ENCODE peak calls at places on chromosome 16, in five cellular contexts. M is stomach, Q is hepatocyte, O is A673, B is thoracic aorta. S is an unnamed sample.

GRCh38 chr16:70437017-70437581 is 1.8 kb downstream of the ST3GAL2 start:
- DNase-seq in M (no peak), Q (peak; percentile 72), O (peak; percentile 75), B (no peak), S (peak; percentile 58)

GRCh38 chr16:50731130-50731988 is 10.5 kb upstream of the CYLD start:
- DNase-seq in M (no peak), Q (no peak), O (no peak), B (no peak), S (no peak)

GRCh38 chr16:23670137-23670776 is 8.4 kb upstream of the PLK1 start:
- DNase-seq in M (no peak), Q (no peak), O (no peak), B (no peak), S (no peak)

GRCh38 chr16:69150146-69150865 is 17.9 kb downstream of the UTP4 start:
- DNase-seq in M (peak; percentile 53), Q (peak; percentile 90), O (peak; percentile 86), B (peak; percentile 17), S (peak; percentile 63)

GRCh38 chr16:83704656-83705055 is 103.1 kb upstream of the HSBP1 start:
- DNase-seq in M (no peak), Q (no peak), O (no peak), B (no peak), S (no peak)

GRCh38 chr16:50521246-50521900 is 26.8 kb upstream of the NKD1 start:
- DNase-seq in M (peak; percentile 5), Q (no peak), O (no peak), B (no peak), S (no peak)

GRCh38 chr16:57282510-57283213 is 1.8 kb downstream of the PLLP start:
- DNase-seq in M (no peak), Q (no peak), O (no peak), B (no peak), S (no peak)

GRCh38 chr16:69311533-69312388 is 611 bp downstream of the VPS4A start:
- DNase-seq in M (peak; percentile 40), Q (peak; percentile 63), O (peak; percentile 51), B (no peak), S (peak; percentile 73)

GRCh38 chr16:81136331-81137011 is 40.3 kb upstream of the GCSH start:
- DNase-seq in M (no peak), Q (no peak), O (peak; percentile 71), B (no peak), S (no peak)

GRCh38 chr16:27232061-27232841 is 28.9 kb downstream of the KDM8 start:
- DNase-seq in M (no peak), Q (no peak), O (no peak), B (no peak), S (no peak)

GRCh38 chr16:9016824-9017223 is 53.1 kb upstream of the USP7 start:
- DNase-seq in M (no peak), Q (no peak), O (no peak), B (no peak), S (no peak)

GRCh38 chr16:66367968-66368891 is 1.7 kb downstream of the CDH5 start:
- DNase-seq in M (no peak), Q (no peak), O (no peak), B (no peak), S (no peak)

GRCh38 chr16:87966685-87967185 is 15.5 kb downstream of the BANP start:
- DNase-seq in M (peak; percentile 68), Q (peak; percentile 52), O (no peak), B (no peak), S (no peak)

GRCh38 chr16:31253642-31254045 is 6.1 kb upstream of the ITGAM start:
- DNase-seq in M (peak; percentile 27), Q (peak; percentile 38), O (no peak), B (peak; percentile 5), S (peak; percentile 19)

DNA sequence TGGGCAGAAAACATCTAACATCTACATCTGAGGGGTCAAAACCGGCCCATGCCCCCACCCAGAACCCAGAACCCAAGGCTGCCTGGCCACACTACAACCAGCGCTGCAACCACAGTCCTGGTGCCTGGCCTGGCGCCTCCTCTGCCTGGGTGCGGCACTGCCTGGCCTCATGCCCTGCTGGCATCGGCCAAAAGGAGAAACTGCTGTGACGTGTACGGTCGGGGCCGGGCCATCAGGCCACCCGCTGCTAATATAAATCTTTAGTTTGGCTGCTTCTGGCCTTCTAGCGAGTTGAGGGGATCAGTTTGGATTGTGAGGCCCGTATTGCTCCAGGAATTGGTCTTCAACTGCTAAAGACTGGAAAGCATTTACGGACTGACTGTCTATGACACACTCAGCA is 22.8 kb downstream of the TMEM204 start:
- DNase-seq in M (peak; percentile 66), Q (no peak), O (no peak), B (no peak), S (no peak)
- TF ChIP-seq CTCF in M (no peak), Q (no peak), O (no peak), B (peak; percentile 12), S (no peak)

GRCh38 chr16:3408561-3409197 is 7.7 kb downstream of the ZNF174 start:
- DNase-seq in M (no peak), Q (no peak), O (no peak), B (no peak), S (no peak)
- H3K9me3 ChIP-seq in M (peaks cover 100% of the 10 kb centered on the region), Q (peaks cover 60% of the 10 kb centered on the region), O (peaks cover 89% of the 10 kb centered on the region), B (peaks cover 71% of the 10 kb centered on the region), S (peaks cover 23% of the 10 kb centered on the region)

GRCh38 chr16:85304337-85304736 is 192.1 kb upstream of the CIBAR2 start:
- DNase-seq in M (no peak), Q (no peak), O (no peak), B (no peak), S (no peak)
- TF ChIP-seq CTCF in M (no peak), Q (no peak), O (no peak), B (no peak), S (no peak)

DNA sequence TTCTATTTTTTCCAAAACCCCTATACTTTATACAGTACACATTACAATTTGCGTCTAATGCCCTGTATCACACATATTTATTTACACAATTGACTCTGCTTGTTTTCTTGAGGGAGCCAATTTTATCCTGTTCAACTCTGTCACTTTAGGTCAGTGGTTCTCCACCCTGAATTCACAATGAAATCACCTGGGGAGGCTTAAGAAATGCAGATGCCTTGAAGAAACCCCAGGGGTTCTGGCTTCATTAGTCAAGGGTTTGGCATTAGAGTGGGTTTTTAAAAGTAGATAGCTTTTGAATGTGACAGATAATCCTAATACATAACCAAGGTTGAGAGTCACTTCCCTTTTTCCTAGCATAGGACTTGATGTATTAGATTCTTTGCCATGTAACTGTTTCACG is 398.6 kb upstream of the ERCC4 start:
- DNase-seq in M (no peak), Q (no peak), O (no peak), B (no peak), S (no peak)
- H3K9me3 ChIP-seq in M (no peaks in the 10 kb centered on the region), Q (no peaks in the 10 kb centered on the region), O (no peaks in the 10 kb centered on the region), B (no peaks in the 10 kb centered on the region), S (no peaks in the 10 kb centered on the region)

GRCh38 chr16:54817432-54817831 is 113.2 kb upstream of the IRX5 start:
- DNase-seq in M (peak; percentile 40), Q (no peak), O (peak; percentile 27), B (no peak), S (peak; percentile 35)
- TF ChIP-seq CTCF in M (peak; percentile 53), Q (peak; percentile 22), O (peak; percentile 42), B (no peak), S (peak; percentile 38)

GRCh38 chr16:48580925-48581500 is 29.0 kb downstream of the N4BP1 start:
- DNase-seq in M (no peak), Q (no peak), O (no peak), B (no peak), S (no peak)

GRCh38 chr16:48583075-48584065 is 26.6 kb downstream of the N4BP1 start:
- DNase-seq in M (no peak), Q (no peak), O (no peak), B (no peak), S (no peak)

GRCh38 chr16:48591976-48592375 is 18.0 kb downstream of the N4BP1 start:
- DNase-seq in M (no peak), Q (no peak), O (no peak), B (no peak), S (no peak)

GRCh38 chr16:48590476-48590875 is 19.5 kb downstream of the N4BP1 start:
- DNase-seq in M (no peak), Q (no peak), O (no peak), B (no peak), S (no peak)

DNA sequence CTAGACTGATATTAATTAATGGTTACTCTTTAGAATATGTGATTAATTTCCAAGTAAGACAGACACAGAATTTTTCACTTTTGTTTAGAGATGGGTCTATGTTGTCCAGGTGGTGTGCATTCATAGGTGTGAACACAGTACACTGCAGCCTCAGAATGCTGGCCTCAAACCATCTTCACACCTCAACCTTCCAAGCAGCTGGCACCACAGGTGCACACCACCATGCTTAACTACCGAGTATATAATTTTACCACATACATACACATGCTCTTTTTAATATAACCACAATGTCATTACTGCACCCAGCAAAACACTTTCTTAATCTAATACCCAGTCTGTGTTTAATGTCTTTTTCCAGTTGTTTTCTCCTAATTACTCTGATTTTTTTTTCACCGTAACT is 23.9 kb downstream of the N4BP1 start:
- DNase-seq in M (no peak), Q (no peak), O (no peak), B (no peak), S (no peak)
- H3K9me3 ChIP-seq in M (peaks cover 14% of the 10 kb centered on the region), Q (peaks cover 6% of the 10 kb centered on the region), O (peaks cover 21% of the 10 kb centered on the region), B (peaks cover 1% of the 10 kb centered on the region), S (no peaks in the 10 kb centered on the region)

DNA sequence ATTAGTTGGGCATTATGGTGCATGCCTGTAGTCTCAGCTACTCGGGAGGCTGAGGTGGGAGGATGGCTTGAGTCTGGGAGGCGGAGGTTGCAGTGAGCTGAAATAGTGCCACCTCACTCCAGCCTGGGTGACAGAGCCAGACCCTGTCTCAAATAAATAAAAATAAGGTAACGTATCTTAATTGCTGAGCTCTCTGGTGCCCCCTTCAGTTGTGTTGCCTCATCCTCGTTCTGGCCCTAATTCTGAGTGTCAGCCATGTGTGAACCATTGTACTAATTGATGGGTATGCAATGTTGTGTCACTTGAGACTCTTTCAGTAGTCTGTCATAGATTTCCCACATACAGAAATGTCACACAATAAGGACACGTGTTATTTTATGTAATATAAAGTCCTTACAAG is 363.1 kb upstream of the RBFOX1 start:
- DNase-seq in M (no peak), Q (no peak), O (no peak), B (no peak), S (no peak)
- TF ChIP-seq CTCF in M (no peak), Q (no peak), O (no peak), B (no peak), S (no peak)

DNA sequence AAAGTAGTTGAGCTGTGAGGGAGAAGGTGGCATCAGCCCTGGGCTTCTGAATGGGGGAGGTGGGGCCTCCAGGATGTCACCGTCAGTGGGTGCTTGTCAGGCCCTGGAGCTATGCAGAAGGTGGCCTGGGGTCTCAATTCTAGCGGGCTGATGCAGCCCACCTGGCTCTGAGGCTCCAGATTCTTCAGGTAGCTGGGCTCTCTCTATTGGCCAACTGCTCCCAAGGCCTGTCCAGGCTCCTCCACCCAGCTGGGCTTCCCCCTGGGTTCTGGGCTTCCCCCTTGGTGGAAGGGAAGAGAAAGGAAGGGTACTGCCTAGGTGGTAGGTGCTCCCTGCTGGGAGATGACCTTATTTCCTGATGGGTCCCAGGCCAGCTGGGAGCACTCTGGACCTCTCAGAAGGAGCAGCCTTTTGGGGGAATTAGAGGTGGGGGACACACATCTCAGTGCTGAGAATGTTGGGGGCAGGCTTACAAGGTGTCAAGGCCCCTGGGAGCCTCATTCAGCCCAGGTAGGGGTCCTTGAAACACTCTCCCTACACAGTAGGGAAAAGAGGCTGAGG is 1728.3 kb downstream of the TP53TG3F start:
- DNase-seq in M (no peak), Q (no peak), O (no peak), B (no peak), S (no peak)
- H3K9me3 ChIP-seq in M (peaks cover 57% of the 10 kb centered on the region), Q (no peaks in the 10 kb centered on the region), O (peaks cover 52% of the 10 kb centered on the region), B (no peaks in the 10 kb centered on the region), S (no peaks in the 10 kb centered on the region)

S was measured in Caco-2.